ENCODE peak calls at places on chromosomes 1 and 21, in five cellular contexts. S, Q, M, L and P are unnamed samples.

GRCh38 chr1:244155661-244156060 is 104.6 kb downstream of the ZBTB18 start:
- DNase-seq in M (no peak), S (no peak), Q (no peak), L (no peak), P (no peak)

GRCh38 chr21:41283211-41283818 is 33.3 kb upstream of the FAM3B start:
- DNase-seq in S (peak), L (peak), M (no peak), Q (peak), P (peak)

GRCh38 chr1:46181343-46182260 is 5.3 kb upstream of the P3R3URF start:
- DNase-seq in S (no peak), M (no peak), Q (no peak), L (no peak), P (no peak)

GRCh38 chr1:198776602-198777029 is 137.8 kb downstream of the PTPRC start:
- DNase-seq in S (no peak), L (no peak), Q (no peak), M (no peak), P (peak)

GRCh38 chr1:115133440-115133839 is 44.1 kb upstream of the TSPAN2 start:
- DNase-seq in L (no peak), M (no peak), Q (no peak), S (no peak), P (no peak)

GRCh38 chr1:15489052-15489736 is 13.3 kb downstream of the CELA2B start:
- DNase-seq in S (no peak), L (no peak), Q (no peak), M (no peak), P (peak)

GRCh38 chr1:183676515-183677189 is 23.5 kb upstream of the APOBEC4 start:
- DNase-seq in L (no peak), S (no peak), M (no peak), Q (no peak), P (peak)

GRCh38 chr1:116824631-116825399 is 70.6 kb downstream of the CD2 start:
- DNase-seq in M (no peak), Q (no peak), L (peak), S (no peak), P (no peak)

GRCh38 chr1:201149400-201149799 is 4.9 kb downstream of the TMEM9 start:
- DNase-seq in Q (peak), L (peak), M (no peak), S (no peak), P (no peak)

GRCh38 chr1:169594391-169594790 is 8.1 kb upstream of the F5 start:
- DNase-seq in S (no peak), M (no peak), L (no peak), Q (no peak), P (no peak)

GRCh38 chr1:24898152-24898908 is 31.7 kb downstream of the RUNX3 start:
- DNase-seq in L (peak), S (no peak), Q (peak), M (no peak), P (no peak)

GRCh38 chr1:51120629-51121028 is 18.6 kb downstream of the C1orf185 start:
- DNase-seq in L (no peak), M (no peak), S (no peak), Q (no peak), P (no peak)

GRCh38 chr1:172167801-172168596 is 252.5 kb upstream of the C1orf105 start:
- DNase-seq in M (no peak), L (no peak), S (no peak), Q (no peak), P (peak)

GRCh38 chr21:15400905-15401304 is 328.9 kb upstream of the USP25 start:
- DNase-seq in Q (no peak), M (no peak), S (no peak), L (no peak), P (no peak)

GRCh38 chr1:53088616-53089300 is 26.7 kb downstream of the PODN start:
- DNase-seq in M (no peak), L (no peak), S (no peak), Q (no peak), P (no peak)

GRCh38 chr1:36743286-36744005 is 260.7 kb upstream of the CSF3R start:
- DNase-seq in Q (no peak), S (no peak), M (no peak), L (no peak), P (no peak)

GRCh38 chr1:209023790-209024189 is 559.7 kb upstream of the CAMK1G start:
- DNase-seq in S (no peak), L (no peak), M (no peak), Q (no peak), P (no peak)